ENCODE peak calls at places on chromosomes 16 and 17, in eight cellular contexts. Q is LoVo, D is fibroblast of lung, S is non-pigmented ciliary epithelial cell, I is lower lobe of right lung, L is NCI-H2107, G is Calu3, E is EL. C is an unnamed sample.

GRCh38 chr17:67830440-67830839 is 5.1 kb downstream of the BPTF start:
- DNase-seq in Q (no peak), D (no peak), S (no peak), I (no peak), L (no peak), G (no peak), E (peak), C (no peak)

GRCh38 chr17:76537578-76538280 is at the start of gene CYGB:
- DNase-seq in Q (no peak), D (peak), S (no peak), I (peak), L (no peak), G (no peak), E (no peak), C (no peak)

GRCh38 chr16:154223-155030 is 2.0 kb downstream of the HBZ start:
- DNase-seq in Q (no peak), D (peak), S (no peak), I (no peak), L (no peak), G (no peak), E (peak), C (no peak)

GRCh38 chr17:32142857-32143524 is 689 bp downstream of the RHOT1 start:
- DNase-seq in Q (peak), D (peak), S (peak), I (peak), L (no peak), G (peak), E (peak), C (no peak)

GRCh38 chr16:11250091-11250785 is 5.8 kb downstream of the SOCS1 start:
- DNase-seq in Q (no peak), D (peak), S (no peak), I (no peak), L (no peak), G (no peak), E (no peak), C (no peak)

GRCh38 chr17:48100591-48101011 is 677 bp downstream of the CBX1 start:
- DNase-seq in Q (peak), D (peak), S (no peak), I (peak), L (no peak), G (peak), E (peak), C (peak)

GRCh38 chr17:29722411-29723198 is 99.9 kb upstream of the CORO6 start:
- DNase-seq in Q (no peak), D (peak), S (no peak), I (no peak), L (no peak), G (no peak), E (no peak), C (no peak)

GRCh38 chr17:8674344-8675305 is 44.1 kb upstream of the MYH10 start:
- DNase-seq in Q (no peak), D (peak), S (no peak), I (peak), L (no peak), G (no peak), E (no peak), C (no peak)

GRCh38 chr17:1413281-1413791 is 13.3 kb upstream of the YWHAE start:
- DNase-seq in Q (peak), D (peak), S (peak), I (peak), L (no peak), G (peak), E (peak), C (no peak)

GRCh38 chr17:76337413-76337777 is 16.3 kb downstream of the PRPSAP1 start:
- DNase-seq in Q (no peak), D (peak), S (no peak), I (no peak), L (no peak), G (peak), E (peak), C (no peak)

GRCh38 chr16:27284865-27285675 is 16.5 kb upstream of the NSMCE1 start:
- DNase-seq in Q (no peak), D (no peak), S (no peak), I (no peak), L (no peak), G (no peak), E (no peak), C (no peak)

GRCh38 chr17:2011421-2012371 is 13.4 kb downstream of the RTN4RL1 start:
- DNase-seq in Q (peak), D (peak), S (no peak), I (peak), L (no peak), G (peak), E (peak), C (no peak)

GRCh38 chr17:14304876-14305636 is 4.2 kb downstream of the HS3ST3B1 start:
- DNase-seq in Q (no peak), D (peak), S (no peak), I (no peak), L (no peak), G (no peak), E (peak), C (no peak)

GRCh38 chr16:50079741-50080140 is 14.0 kb downstream of the HEATR3 start:
- DNase-seq in Q (no peak), D (no peak), S (no peak), I (no peak), L (no peak), G (no peak), E (no peak), C (no peak)

GRCh38 chr17:81934098-81934757 is 2.9 kb downstream of the PYCR1 start:
- DNase-seq in Q (no peak), D (no peak), S (no peak), I (no peak), L (no peak), G (no peak), E (no peak), C (no peak)

GRCh38 chr17:26818736-26819135 is 475.2 kb upstream of the WSB1 start:
- DNase-seq in Q (no peak), D (peak), S (no peak), I (no peak), L (no peak), G (no peak), E (peak), C (no peak)

GRCh38 chr16:26598061-26598460 is 468.7 kb upstream of the C16orf82 start:
- DNase-seq in Q (peak), D (no peak), S (no peak), I (no peak), L (no peak), G (no peak), E (no peak), C (no peak)

GRCh38 chr17:76884995-76885896 is 17.0 kb downstream of the MGAT5B start:
- DNase-seq in Q (no peak), D (no peak), S (no peak), I (no peak), L (peak), G (no peak), E (no peak), C (no peak)